ENCODE peak calls at places on chromosomes 7 and 10, in eight cellular contexts. Y is SJSA1, V is aorta, N is left lung, J is right atrium auricular region, C is upper lobe of left lung, A is Peyer's patch, R is IMR-90. B is an unnamed sample. For H3K4me1, the result is how much of the 10 kb centered on the place peaks cover.

GRCh38 chr10:102511562-102512274 is 7.9 kb downstream of the SUFU start:
- DNase-seq in A (no peak), R (no peak), J (no peak), C (peak), V (peak), N (no peak), Y (no peak), B (no peak)

GRCh38 chr10:22816298-22816653 is 101.9 kb upstream of the PIP4K2A start:
- DNase-seq in C (peak), R (peak), N (no peak), J (no peak), V (no peak), Y (peak), A (no peak), B (no peak)

GRCh38 chr7:115289966-115290365 is 368.1 kb downstream of the MDFIC start:
- DNase-seq in R (peak), J (no peak), C (no peak), A (no peak), N (no peak), Y (no peak), V (no peak), B (no peak)

GRCh38 chr7:115410427-115410805 is 488.5 kb downstream of the MDFIC start:
- DNase-seq in R (no peak), C (no peak), Y (no peak), N (no peak), J (no peak), A (no peak), V (no peak), B (no peak)

GRCh38 chr7:75579899-75580298 is 87.8 kb downstream of the SPDYE5 start:
- DNase-seq in A (no peak), Y (no peak), V (no peak), R (no peak), J (no peak), N (no peak), C (no peak), B (peak)

GRCh38 chr10:70943249-70943648 is 54.9 kb upstream of the PCBD1 start:
- DNase-seq in Y (no peak), N (peak), A (no peak), C (no peak), V (no peak), R (no peak), J (no peak), B (no peak)

GRCh38 chr10:32065871-32066270 is 9.6 kb upstream of the KIF5B start:
- DNase-seq in N (no peak), A (no peak), R (peak), C (peak), J (no peak), Y (no peak), V (no peak), B (no peak)

GRCh38 chr7:38679419-38679818 is 48.2 kb upstream of the AMPH start:
- DNase-seq in V (no peak), A (no peak), N (no peak), R (peak), C (no peak), J (no peak), Y (no peak), B (no peak)

GRCh38 chr10:106424076-106424475 is 740.4 kb downstream of the SORCS1 start:
- DNase-seq in A (no peak), R (peak), C (no peak), Y (no peak), V (no peak), J (no peak), N (no peak), B (no peak)

GRCh38 chr7:112481833-112482669 is 1.3 kb downstream of the LSMEM1 start:
- DNase-seq in A (no peak), J (no peak), R (peak), N (no peak), V (no peak), C (peak), Y (peak), B (no peak)

GRCh38 chr10:121926157-121926556 is 1.7 kb downstream of the ATE1 start:
- DNase-seq in C (no peak), A (no peak), R (no peak), N (no peak), J (no peak), V (no peak), Y (no peak), B (no peak)

GRCh38 chr10:63738410-63738809 is 217.2 kb downstream of the REEP3 start:
- DNase-seq in A (peak), V (no peak), C (no peak), R (peak), J (no peak), N (no peak), Y (no peak), B (no peak)

GRCh38 chr7:129801882-129802281 is 150.9 kb downstream of the UBE2H start:
- DNase-seq in A (no peak), J (no peak), N (no peak), C (no peak), Y (no peak), V (peak), R (no peak), B (no peak)

DNA sequence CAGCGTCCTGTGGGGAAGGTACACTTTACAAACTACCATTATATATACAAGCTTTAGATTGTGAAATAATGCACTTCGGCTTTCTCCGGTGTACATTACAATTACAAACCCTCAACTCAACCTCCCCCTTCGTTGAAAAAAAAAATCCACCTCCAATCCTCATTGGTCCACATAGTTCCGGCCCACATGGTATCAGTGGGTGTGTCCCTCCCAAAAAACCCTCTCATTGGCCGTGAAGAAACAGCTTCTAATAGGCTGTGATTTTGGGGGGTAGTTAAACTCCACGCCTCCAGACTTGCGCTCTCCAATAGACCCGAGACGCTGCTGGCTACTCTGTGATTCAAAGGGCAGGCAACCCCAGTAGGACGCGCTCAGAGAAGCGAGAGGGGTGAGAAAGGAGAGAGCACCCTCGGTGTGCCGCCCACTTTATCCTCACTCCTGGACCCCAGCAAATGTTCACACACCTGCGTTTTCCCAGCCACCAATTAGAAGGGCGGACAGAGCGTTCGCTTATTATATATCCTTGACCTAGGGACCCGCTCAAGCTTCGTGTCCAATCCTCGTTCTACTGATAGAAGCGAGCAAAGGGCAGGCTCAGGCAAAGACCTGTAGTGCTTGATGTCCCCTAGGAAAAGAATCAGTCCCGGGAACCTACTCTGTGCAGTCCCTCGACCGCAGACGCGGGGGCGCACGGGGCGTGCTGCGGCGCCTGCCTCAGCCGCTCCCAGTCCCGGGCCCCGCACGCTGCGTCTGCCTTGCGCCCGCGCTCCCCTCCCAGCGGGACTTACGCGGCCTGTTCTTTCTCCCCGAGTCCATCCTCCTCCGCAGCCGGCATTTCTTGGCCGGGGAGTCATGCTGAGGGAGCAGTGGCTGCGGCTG is 991 bp downstream of the PANK1 start:
- DNase-seq in J (peak), V (peak), Y (peak), A (peak), C (peak), R (peak), N (peak), B (peak)
- H3K27ac ChIP-seq in J (peak), V (peak), Y (peak), A (peak), C (peak), R (peak), N (peak), B (peak)

DNA sequence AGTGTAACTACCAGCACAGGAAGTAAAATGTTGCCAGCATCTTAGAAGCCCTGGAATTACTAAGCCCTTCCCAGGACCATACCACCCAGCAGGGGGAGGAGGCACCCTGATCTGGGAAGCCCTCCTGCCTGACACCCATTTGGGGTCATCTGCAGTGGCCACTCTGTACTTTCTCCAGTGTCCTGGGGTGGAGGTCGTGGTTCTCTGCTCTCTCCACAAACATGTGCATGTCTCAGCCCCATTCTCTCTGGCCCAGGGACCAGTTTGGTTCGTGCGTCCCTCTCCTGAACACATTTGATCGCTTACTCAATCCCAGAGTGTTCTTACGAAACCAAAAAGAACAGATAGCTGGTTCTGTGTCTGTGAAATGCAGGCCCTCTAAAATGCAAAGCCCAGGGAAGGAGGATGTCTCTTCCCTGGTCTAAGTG is 9.4 kb upstream of the LRRC27 start:
- DNase-seq in R (peak), N (no peak), C (no peak), V (peak), J (no peak), A (no peak), Y (no peak), B (no peak)
- H3K4me1 ChIP-seq in R (under half), N (under half), C (under half), V (under half), J (under half), A (under half), Y (under half), B (under half)

GRCh38 chr7:50214771-50215170 is 89.7 kb upstream of the IKZF1 start:
- DNase-seq in C (no peak), A (no peak), Y (no peak), J (no peak), R (no peak), V (no peak), N (no peak), B (no peak)

GRCh38 chr7:50220280-50220679 is 84.2 kb upstream of the IKZF1 start:
- DNase-seq in R (no peak), Y (no peak), J (no peak), C (no peak), V (no peak), N (no peak), A (no peak), B (no peak)

GRCh38 chr7:50216626-50217025 is 87.9 kb upstream of the IKZF1 start:
- DNase-seq in V (no peak), C (no peak), Y (no peak), R (no peak), J (no peak), A (no peak), N (no peak), B (no peak)

GRCh38 chr7:50221028-50221427 is 83.5 kb upstream of the IKZF1 start:
- DNase-seq in Y (no peak), J (no peak), V (no peak), A (no peak), C (peak), N (peak), R (no peak), B (no peak)

DNA sequence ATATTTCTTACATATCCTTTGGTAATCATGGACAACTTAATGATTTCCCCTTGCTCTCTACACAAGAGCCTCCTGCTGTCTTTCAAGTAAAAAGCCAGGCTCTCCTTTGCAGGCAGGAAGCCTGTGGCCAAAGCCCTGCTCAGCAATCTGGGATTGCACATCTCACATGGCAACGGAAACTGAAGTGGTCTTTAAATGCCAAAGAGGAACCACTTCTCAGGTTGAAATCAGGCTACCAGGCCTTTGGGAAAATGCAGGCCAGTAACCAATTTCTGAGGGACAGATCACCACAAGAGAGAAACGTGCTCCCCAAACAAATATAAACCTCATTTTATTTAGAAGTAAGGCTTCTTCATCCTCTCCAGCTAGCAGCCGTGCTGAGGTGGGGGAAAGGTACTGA is 86.6 kb upstream of the IKZF1 start:
- DNase-seq in Y (no peak), V (no peak), N (no peak), R (no peak), C (no peak), A (no peak), J (no peak), B (no peak)
- H3K27ac ChIP-seq in Y (no peak), V (no peak), N (peak), R (no peak), C (no peak), A (no peak), J (no peak), B (no peak)

GRCh38 chr10:103629581-103629980 is 136.1 kb downstream of the NEURL1 start:
- DNase-seq in J (no peak), C (no peak), N (peak), A (no peak), V (no peak), Y (no peak), R (no peak), B (no peak)
- H3K4me1 ChIP-seq in J (under half), C (under half), N (under half), A (under half), V (under half), Y (under half), R (under half), B (under half)

DNA sequence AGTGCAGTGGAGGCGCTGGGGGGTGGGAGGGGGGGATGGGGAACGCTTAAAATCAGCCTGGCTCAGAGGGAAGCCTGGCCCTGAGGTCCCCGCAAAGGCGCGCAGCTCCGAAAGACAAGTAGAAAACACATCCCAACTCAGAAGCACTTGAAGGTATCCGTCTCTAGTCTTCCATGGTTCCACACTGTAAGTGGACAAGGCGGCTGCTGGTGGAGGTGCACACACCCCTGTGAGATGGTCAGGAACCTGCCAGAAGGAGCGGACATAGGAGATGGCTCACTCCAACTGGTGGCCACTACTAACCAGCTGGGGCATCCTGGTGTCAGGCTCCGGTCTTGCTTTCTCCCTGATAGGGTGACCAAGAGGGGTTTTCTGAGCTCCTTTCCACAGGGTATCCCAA is 41.7 kb downstream of the CTBP2 start:
- DNase-seq in R (no peak), Y (no peak), V (peak), N (no peak), C (no peak), A (peak), J (no peak), B (no peak)
- H3K27ac ChIP-seq in R (no peak), Y (no peak), V (no peak), N (peak), C (peak), A (peak), J (peak), B (peak)

DNA sequence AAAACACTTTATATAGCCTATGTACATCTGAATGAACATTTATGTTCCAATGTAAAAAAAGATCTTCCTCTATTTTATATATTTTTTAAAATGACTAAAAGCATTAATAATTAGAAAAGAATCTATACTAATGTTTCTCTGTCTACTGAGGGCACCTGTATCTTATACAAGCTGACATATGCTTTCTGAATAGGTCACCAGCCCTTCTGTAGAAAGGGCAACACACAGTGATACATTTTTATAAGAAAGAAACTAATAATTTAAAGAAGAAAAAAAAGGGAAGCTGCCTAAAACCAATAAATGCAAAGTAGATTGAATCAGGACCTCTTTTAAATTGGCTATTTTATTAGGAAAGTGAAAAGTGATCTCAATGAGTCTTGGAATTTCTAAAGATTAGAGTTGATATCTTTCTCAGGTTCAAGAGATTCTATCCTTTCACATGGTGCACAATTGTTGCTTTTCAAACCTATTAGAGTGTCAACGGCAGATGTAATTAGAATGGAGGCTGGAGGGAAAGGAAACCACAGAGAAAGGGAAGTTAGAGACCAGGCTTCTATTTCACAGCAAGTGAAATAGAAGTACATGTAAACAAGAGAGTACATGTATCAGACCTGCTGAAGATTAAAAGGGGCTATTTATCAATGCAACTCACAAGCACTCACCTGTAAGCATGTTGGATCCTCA is 6.3 kb downstream of the MTPN start:
- DNase-seq in R (no peak), V (no peak), A (no peak), C (no peak), Y (no peak), N (no peak), J (no peak), B (no peak)
- H3K4me1 ChIP-seq in R (under half), V (under half), A (under half), C (under half), Y (under half), N (under half), J (half or more), B (under half)

DNA sequence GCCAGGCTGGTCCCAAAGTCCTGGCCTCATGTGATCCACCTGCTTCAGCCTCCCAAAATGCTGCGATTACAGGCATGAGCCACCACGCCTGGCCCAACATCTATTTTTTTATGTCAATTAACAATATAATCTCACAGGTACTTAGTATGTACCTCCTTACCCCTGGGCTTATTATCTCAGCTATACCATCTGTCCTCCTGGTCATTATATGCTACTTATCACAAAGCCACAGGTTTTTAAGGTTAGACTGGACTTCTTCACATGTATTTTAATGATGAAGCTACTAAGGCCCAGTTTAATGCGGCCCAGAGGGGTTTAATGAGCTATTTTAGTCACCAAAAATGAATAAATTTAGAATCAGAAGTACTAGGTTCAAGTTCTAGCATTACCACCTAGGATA is 3.4 kb downstream of the NSUN6 start:
- DNase-seq in A (no peak), R (no peak), C (no peak), V (no peak), N (peak), Y (no peak), J (no peak), B (no peak)
- H3K27ac ChIP-seq in A (no peak), R (no peak), C (no peak), V (no peak), N (no peak), Y (no peak), J (no peak), B (no peak)

GRCh38 chr10:73867871-73868631 is 6.3 kb downstream of the CAMK2G start:
- DNase-seq in A (no peak), N (no peak), R (no peak), C (no peak), Y (no peak), J (no peak), V (no peak), B (no peak)

GRCh38 chr10:73867126-73867807 is 7.1 kb downstream of the CAMK2G start:
- DNase-seq in N (no peak), J (no peak), A (no peak), V (no peak), C (no peak), Y (no peak), R (no peak), B (no peak)

GRCh38 chr10:73866621-73867020 is 7.7 kb downstream of the CAMK2G start:
- DNase-seq in J (no peak), A (no peak), C (no peak), Y (no peak), V (no peak), R (no peak), N (no peak), B (no peak)

GRCh38 chr10:73871295-73871914 is 3.0 kb downstream of the CAMK2G start:
- DNase-seq in C (no peak), N (no peak), Y (no peak), V (no peak), A (no peak), J (no peak), R (no peak), B (no peak)

DNA sequence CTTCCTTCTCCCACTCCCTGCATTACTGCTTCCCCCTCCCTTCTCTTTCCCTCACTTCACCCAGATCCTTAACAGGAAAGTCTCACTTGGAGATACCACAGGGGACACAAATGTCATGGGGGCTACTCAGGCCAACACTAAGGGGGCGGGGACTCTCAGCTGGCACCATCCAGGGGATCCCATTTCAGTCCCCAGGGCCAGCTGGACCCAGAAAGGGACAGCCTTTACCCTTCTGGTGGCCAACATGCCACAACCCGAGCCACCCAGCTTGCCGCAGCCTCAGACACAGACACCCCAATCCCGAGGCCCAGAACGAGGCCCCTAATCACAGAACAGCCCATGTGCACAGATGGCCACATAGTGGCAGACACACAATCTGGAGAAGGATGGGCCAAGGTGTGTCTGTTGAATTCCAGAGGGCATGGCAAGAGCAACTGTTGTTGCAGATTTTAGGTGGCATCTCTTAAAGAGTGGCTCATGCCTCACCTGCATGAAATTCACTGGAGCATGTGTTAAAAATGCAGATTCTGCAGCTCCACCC is 5.6 kb downstream of the CAMK2G start:
- DNase-seq in A (no peak), R (no peak), V (no peak), Y (no peak), N (no peak), J (no peak), C (no peak), B (no peak)
- H3K4me1 ChIP-seq in A (under half), R (under half), V (under half), Y (under half), N (under half), J (half or more), C (half or more), B (under half)